ENCODE peak calls at places on chromosome 10, in eight cellular contexts. One of them, this sample, is unnamed.

GRCh38 chr10:3853547-3853989 is 68.6 kb upstream of the KLF6 start:
- DNase-seq in mammary epithelial cell: no peak
- DNase-seq in ovary: no peak
- DNase-seq in A549: no peak
- DNase-seq in body of pancreas: peak; percentile 51
- DNase-seq in prostate gland: peak; percentile 89
- DNase-seq in neuronal stem cell: no peak
- DNase-seq in OCI-LY7: no peak
- DNase-seq in this sample: no peak

GRCh38 chr10:131422731-131423130 is 111.2 kb upstream of the TCERG1L start:
- DNase-seq in mammary epithelial cell: no peak
- DNase-seq in ovary: no peak
- DNase-seq in neuronal stem cell: no peak
- DNase-seq in prostate gland: no peak
- DNase-seq in A549: no peak
- DNase-seq in OCI-LY7: no peak
- DNase-seq in body of pancreas: no peak
- DNase-seq in this sample: no peak

GRCh38 chr10:69863580-69863979 is 61.9 kb downstream of the COL13A1 start:
- DNase-seq in OCI-LY7: no peak
- DNase-seq in body of pancreas: no peak
- DNase-seq in ovary: no peak
- DNase-seq in prostate gland: no peak
- DNase-seq in A549: no peak
- DNase-seq in mammary epithelial cell: peak; percentile 57
- DNase-seq in neuronal stem cell: no peak
- DNase-seq in this sample: no peak

GRCh38 chr10:100713049-100713858 is 32.1 kb upstream of the PAX2 start:
- DNase-seq in prostate gland: no peak
- DNase-seq in body of pancreas: no peak
- DNase-seq in neuronal stem cell: no peak
- DNase-seq in ovary: no peak
- DNase-seq in A549: no peak
- DNase-seq in OCI-LY7: no peak
- DNase-seq in mammary epithelial cell: no peak
- DNase-seq in this sample: no peak

GRCh38 chr10:22714524-22715289 is at the start of gene PIP4K2A:
- DNase-seq in ovary: peak; percentile 52
- DNase-seq in mammary epithelial cell: peak; percentile 72
- DNase-seq in OCI-LY7: peak; percentile 84
- DNase-seq in neuronal stem cell: peak; percentile 59
- DNase-seq in prostate gland: peak; percentile 55
- DNase-seq in A549: peak; percentile 65
- DNase-seq in body of pancreas: peak; percentile 73
- DNase-seq in this sample: no peak

GRCh38 chr10:78991187-78991586 is 77.6 kb upstream of the ZMIZ1 start:
- DNase-seq in OCI-LY7: no peak
- DNase-seq in prostate gland: no peak
- DNase-seq in mammary epithelial cell: peak; percentile 79
- DNase-seq in neuronal stem cell: no peak
- DNase-seq in body of pancreas: no peak
- DNase-seq in ovary: no peak
- DNase-seq in A549: no peak
- DNase-seq in this sample: no peak

GRCh38 chr10:93596539-93596938 is 4.5 kb downstream of the RBP4 start:
- DNase-seq in ovary: no peak
- DNase-seq in body of pancreas: no peak
- DNase-seq in neuronal stem cell: no peak
- DNase-seq in mammary epithelial cell: no peak
- DNase-seq in prostate gland: no peak
- DNase-seq in A549: no peak
- DNase-seq in OCI-LY7: peak; percentile 29
- DNase-seq in this sample: peak; percentile 45

GRCh38 chr10:131871673-131872005 is 29.2 kb upstream of the PPP2R2D start:
- DNase-seq in mammary epithelial cell: no peak
- DNase-seq in prostate gland: no peak
- DNase-seq in neuronal stem cell: no peak
- DNase-seq in OCI-LY7: no peak
- DNase-seq in body of pancreas: no peak
- DNase-seq in A549: no peak
- DNase-seq in ovary: no peak
- DNase-seq in this sample: no peak

GRCh38 chr10:5538446-5538845 is 13.7 kb downstream of the CALML3 start:
- DNase-seq in OCI-LY7: no peak
- DNase-seq in body of pancreas: no peak
- DNase-seq in neuronal stem cell: no peak
- DNase-seq in mammary epithelial cell: peak; percentile 83
- DNase-seq in ovary: no peak
- DNase-seq in A549: no peak
- DNase-seq in prostate gland: no peak
- DNase-seq in this sample: no peak

GRCh38 chr10:110903280-110904278 is 15.4 kb downstream of the BBIP1 start:
- DNase-seq in OCI-LY7: no peak
- DNase-seq in prostate gland: no peak
- DNase-seq in body of pancreas: no peak
- DNase-seq in neuronal stem cell: no peak
- DNase-seq in mammary epithelial cell: no peak
- DNase-seq in A549: no peak
- DNase-seq in ovary: no peak
- DNase-seq in this sample: no peak

GRCh38 chr10:13834581-13835286 is 248.0 kb downstream of the PRPF18 start:
- DNase-seq in body of pancreas: no peak
- DNase-seq in neuronal stem cell: no peak
- DNase-seq in prostate gland: no peak
- DNase-seq in mammary epithelial cell: no peak
- DNase-seq in ovary: no peak
- DNase-seq in A549: no peak
- DNase-seq in OCI-LY7: no peak
- DNase-seq in this sample: no peak

GRCh38 chr10:123144697-123145541 is 3.0 kb upstream of the HMX2 start:
- DNase-seq in prostate gland: no peak
- DNase-seq in neuronal stem cell: peak; percentile 26
- DNase-seq in mammary epithelial cell: peak; percentile 14
- DNase-seq in A549: no peak
- DNase-seq in body of pancreas: no peak
- DNase-seq in ovary: no peak
- DNase-seq in OCI-LY7: no peak
- DNase-seq in this sample: no peak

GRCh38 chr10:107277591-107277990 is 113.1 kb upstream of the SORCS1 start:
- DNase-seq in OCI-LY7: no peak
- DNase-seq in prostate gland: no peak
- DNase-seq in neuronal stem cell: no peak
- DNase-seq in A549: no peak
- DNase-seq in body of pancreas: no peak
- DNase-seq in mammary epithelial cell: no peak
- DNase-seq in ovary: no peak
- DNase-seq in this sample: no peak

DNA sequence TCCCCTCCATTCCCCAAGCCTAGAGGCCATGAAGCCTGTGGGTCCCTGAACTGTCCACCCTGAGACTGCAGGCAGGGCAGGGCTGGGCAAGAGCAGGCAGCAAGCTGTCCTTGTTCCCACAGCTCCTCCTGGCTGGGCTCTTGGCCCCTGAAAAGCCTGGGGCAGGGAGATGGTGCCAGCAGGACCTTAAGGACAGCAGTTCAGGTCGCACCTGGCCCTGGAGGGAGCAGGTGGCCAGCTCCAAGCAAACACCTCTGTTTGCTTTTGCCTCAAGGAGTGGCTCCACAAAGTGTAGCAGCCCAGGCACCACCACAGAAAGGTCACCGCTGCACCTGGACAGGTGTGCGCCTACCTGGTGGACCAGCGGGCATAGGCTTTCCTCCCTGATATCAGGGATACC is 5.2 kb downstream of the RET start:
- DNase-seq in neuronal stem cell: no peak
- DNase-seq in ovary: no peak
- DNase-seq in A549: no peak
- DNase-seq in mammary epithelial cell: no peak
- DNase-seq in OCI-LY7: no peak
- DNase-seq in body of pancreas: peak; percentile 60
- DNase-seq in prostate gland: no peak
- DNase-seq in this sample: no peak
- H3K4me1 ChIP-seq in neuronal stem cell: no peaks in the 10 kb centered on the region
- H3K4me1 ChIP-seq in ovary: no peaks in the 10 kb centered on the region
- H3K4me1 ChIP-seq in A549: peaks cover 3% of the 10 kb centered on the region
- H3K4me1 ChIP-seq in mammary epithelial cell: no peaks in the 10 kb centered on the region
- H3K4me1 ChIP-seq in OCI-LY7: peaks cover 8% of the 10 kb centered on the region
- H3K4me1 ChIP-seq in body of pancreas: peaks cover 24% of the 10 kb centered on the region
- H3K4me1 ChIP-seq in prostate gland: no peaks in the 10 kb centered on the region
- H3K4me1 ChIP-seq in this sample: no peaks in the 10 kb centered on the region

GRCh38 chr10:60123668-60124067 is 217.3 kb upstream of the CCDC6 start:
- DNase-seq in prostate gland: no peak
- DNase-seq in body of pancreas: no peak
- DNase-seq in mammary epithelial cell: peak; percentile 34
- DNase-seq in neuronal stem cell: no peak
- DNase-seq in OCI-LY7: no peak
- DNase-seq in A549: no peak
- DNase-seq in ovary: no peak
- DNase-seq in this sample: no peak

GRCh38 chr10:60125928-60126327 is 219.6 kb upstream of the CCDC6 start:
- DNase-seq in prostate gland: no peak
- DNase-seq in mammary epithelial cell: no peak
- DNase-seq in body of pancreas: no peak
- DNase-seq in neuronal stem cell: no peak
- DNase-seq in ovary: no peak
- DNase-seq in A549: no peak
- DNase-seq in OCI-LY7: no peak
- DNase-seq in this sample: no peak

GRCh38 chr10:60123172-60123571 is 216.8 kb upstream of the CCDC6 start:
- DNase-seq in A549: no peak
- DNase-seq in mammary epithelial cell: peak; percentile 95
- DNase-seq in neuronal stem cell: no peak
- DNase-seq in ovary: no peak
- DNase-seq in prostate gland: no peak
- DNase-seq in body of pancreas: no peak
- DNase-seq in OCI-LY7: no peak
- DNase-seq in this sample: no peak

GRCh38 chr10:60122190-60122589 is 215.8 kb upstream of the CCDC6 start:
- DNase-seq in neuronal stem cell: no peak
- DNase-seq in OCI-LY7: no peak
- DNase-seq in ovary: no peak
- DNase-seq in mammary epithelial cell: no peak
- DNase-seq in A549: no peak
- DNase-seq in prostate gland: no peak
- DNase-seq in body of pancreas: no peak
- DNase-seq in this sample: no peak

DNA sequence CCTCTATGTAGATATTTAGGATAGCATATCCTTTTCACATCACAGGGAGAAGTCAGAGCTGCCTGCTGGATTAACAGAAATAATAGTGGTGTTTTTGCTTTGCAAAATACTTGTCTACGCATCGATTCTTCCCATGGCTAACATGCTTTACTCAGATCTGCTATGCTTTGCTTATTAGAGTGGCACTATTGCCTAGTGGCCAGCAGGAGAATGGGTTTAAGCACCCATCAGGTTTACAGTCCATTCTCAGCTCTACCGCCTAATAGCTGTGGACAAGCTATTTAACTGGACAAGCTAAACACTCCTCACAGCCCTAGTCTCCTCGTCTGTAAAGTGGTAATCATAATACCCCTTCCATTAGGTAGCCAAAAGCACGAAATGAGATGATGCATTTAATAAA is 218.2 kb upstream of the CCDC6 start:
- DNase-seq in A549: no peak
- DNase-seq in prostate gland: no peak
- DNase-seq in OCI-LY7: no peak
- DNase-seq in neuronal stem cell: no peak
- DNase-seq in body of pancreas: no peak
- DNase-seq in ovary: no peak
- DNase-seq in mammary epithelial cell: no peak
- DNase-seq in this sample: no peak
- H3K4me3 ChIP-seq in A549: no peak overlapping the region
- H3K4me3 ChIP-seq in prostate gland: no peak overlapping the region
- H3K4me3 ChIP-seq in OCI-LY7: no peak overlapping the region
- H3K4me3 ChIP-seq in neuronal stem cell: no peak overlapping the region
- H3K4me3 ChIP-seq in body of pancreas: no peak overlapping the region
- H3K4me3 ChIP-seq in ovary: no peak overlapping the region
- H3K4me3 ChIP-seq in mammary epithelial cell: no peak overlapping the region
- H3K4me3 ChIP-seq in this sample: no peak overlapping the region

DNA sequence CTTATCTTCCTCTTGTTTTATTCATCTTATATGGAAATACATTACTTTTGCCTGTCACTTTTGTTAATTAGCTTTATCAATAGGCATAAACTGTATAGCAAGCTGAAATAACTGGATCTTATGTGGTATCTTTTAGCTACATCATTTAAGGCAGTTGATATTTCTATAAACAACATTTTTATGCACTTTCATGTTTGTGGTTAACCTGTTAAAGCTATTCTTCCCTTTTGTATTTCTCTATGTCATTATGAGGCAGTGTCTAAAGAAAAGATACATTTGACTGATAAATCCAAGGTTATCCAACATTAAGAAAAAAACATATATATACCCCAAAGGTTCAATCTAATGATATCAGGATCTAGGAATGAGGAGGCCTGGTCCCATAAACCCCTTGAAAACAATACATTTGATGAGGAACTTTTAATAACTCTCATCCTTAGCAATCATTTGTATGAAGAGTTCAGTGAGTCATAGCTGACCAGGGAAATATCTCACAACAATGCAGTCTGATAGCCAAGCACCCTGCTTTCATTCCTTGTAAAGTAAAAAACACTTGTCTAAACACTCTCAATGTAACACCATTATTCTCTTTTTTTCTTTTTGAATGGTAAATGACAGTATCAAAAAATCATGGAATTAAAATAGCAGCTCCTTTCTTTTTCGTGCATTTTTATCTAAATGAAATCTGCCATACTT is 300.9 kb downstream of the NEBL start:
- DNase-seq in body of pancreas: no peak
- DNase-seq in A549: no peak
- DNase-seq in neuronal stem cell: no peak
- DNase-seq in mammary epithelial cell: peak; percentile 20
- DNase-seq in OCI-LY7: no peak
- DNase-seq in ovary: no peak
- DNase-seq in prostate gland: no peak
- DNase-seq in this sample: no peak
- H3K9me3 ChIP-seq in body of pancreas: no peaks in the 10 kb centered on the region
- H3K9me3 ChIP-seq in A549: no peaks in the 10 kb centered on the region
- H3K9me3 ChIP-seq in neuronal stem cell: no peaks in the 10 kb centered on the region
- H3K9me3 ChIP-seq in mammary epithelial cell: no peaks in the 10 kb centered on the region
- H3K9me3 ChIP-seq in OCI-LY7: no peaks in the 10 kb centered on the region
- H3K9me3 ChIP-seq in ovary: no peaks in the 10 kb centered on the region
- H3K9me3 ChIP-seq in prostate gland: no peaks in the 10 kb centered on the region
- H3K9me3 ChIP-seq in this sample: no peaks in the 10 kb centered on the region

GRCh38 chr10:71815515-71816130 is 35.4 kb downstream of the PSAP start:
- DNase-seq in OCI-LY7: no peak
- DNase-seq in A549: no peak
- DNase-seq in ovary: no peak
- DNase-seq in neuronal stem cell: no peak
- DNase-seq in prostate gland: no peak
- DNase-seq in body of pancreas: no peak
- DNase-seq in mammary epithelial cell: no peak
- DNase-seq in this sample: no peak
- H3K4me1 ChIP-seq in OCI-LY7: peaks cover 6% of the 10 kb centered on the region
- H3K4me1 ChIP-seq in A549: peaks cover 18% of the 10 kb centered on the region
- H3K4me1 ChIP-seq in ovary: no peaks in the 10 kb centered on the region
- H3K4me1 ChIP-seq in neuronal stem cell: no peaks in the 10 kb centered on the region
- H3K4me1 ChIP-seq in prostate gland: no peaks in the 10 kb centered on the region
- H3K4me1 ChIP-seq in body of pancreas: peaks cover 15% of the 10 kb centered on the region
- H3K4me1 ChIP-seq in mammary epithelial cell: no peaks in the 10 kb centered on the region
- H3K4me1 ChIP-seq in this sample: peaks cover 2% of the 10 kb centered on the region

This sample was measured in iPS DF 6.9.